ENCODE peak calls at places on chromosome 22, in nine cellular contexts. C is amniotic stem cell; D is HT1080; L is stimulated activated CD4-positive, alpha-beta T cell treated with anti-CD3 and anti-CD28 coated beads, Interleukin-4, amount 100 ng/mL, for 4 hours; V is dorsolateral prefrontal cortex; W is left cardiac atrium; X is NCI-H774; R is Caki2; A is brain microvascular endothelial cell. K is an unnamed sample.

GRCh38 chr22:25475554-25476022 is 88.9 kb upstream of the GRK3 start:
- DNase-seq in C (no peak), D (peak; percentile 13), L (no peak), V (no peak), W (peak; percentile 31), X (peak; percentile 7), R (peak; percentile 99), A (peak; percentile 83), K (no peak)

GRCh38 chr22:46742576-46743221 is 4.6 kb upstream of the CERK start:
- DNase-seq in C (no peak), D (no peak), L (no peak), V (no peak), W (no peak), X (no peak), R (no peak), A (no peak), K (no peak)

GRCh38 chr22:38612217-38613006 is 42.4 kb upstream of the DMC1 start:
- DNase-seq in C (no peak), D (no peak), L (no peak), V (no peak), W (no peak), X (no peak), R (no peak), A (no peak), K (no peak)

GRCh38 chr22:21861856-21862255 is 5.6 kb downstream of the MAPK1 start:
- DNase-seq in C (no peak), D (no peak), L (no peak), V (no peak), W (no peak), X (no peak), R (no peak), A (no peak), K (no peak)

GRCh38 chr22:39617761-39618757 is 47.5 kb downstream of the CACNA1I start:
- DNase-seq in C (no peak), D (no peak), L (no peak), V (no peak), W (no peak), X (no peak), R (no peak), A (no peak), K (no peak)

GRCh38 chr22:38870312-38870741 is 1.7 kb downstream of the CBX6 start:
- DNase-seq in C (peak; percentile 55), D (peak; percentile 69), L (peak; percentile 86), V (peak; percentile 90), W (peak; percentile 94), X (peak; percentile 32), R (peak; percentile 71), A (peak; percentile 75), K (peak; percentile 87)

GRCh38 chr22:42881982-42882656 is 25.0 kb upstream of the ARFGAP3 start:
- DNase-seq in C (no peak), D (no peak), L (no peak), V (no peak), W (no peak), X (no peak), R (peak; percentile 75), A (no peak), K (no peak)

GRCh38 chr22:49437956-49438355 is 389.7 kb downstream of the BRD1 start:
- DNase-seq in C (no peak), D (no peak), L (no peak), V (no peak), W (no peak), X (no peak), R (no peak), A (no peak), K (no peak)

GRCh38 chr22:36743591-36744412 is 32.1 kb downstream of the IFT27 start:
- DNase-seq in C (no peak), D (no peak), L (no peak), V (no peak), W (no peak), X (no peak), R (no peak), A (no peak), K (no peak)

GRCh38 chr22:42323971-42324370 is 53.5 kb upstream of the TCF20 start:
- DNase-seq in C (no peak), D (no peak), L (no peak), V (no peak), W (no peak), X (no peak), R (no peak), A (no peak), K (no peak)

GRCh38 chr22:26484360-26484706 is 656 bp downstream of the SRRD start:
- DNase-seq in C (no peak), D (no peak), L (no peak), V (no peak), W (no peak), X (no peak), R (no peak), A (no peak), K (no peak)

GRCh38 chr22:37589607-37590006 is 9.7 kb upstream of the LGALS2 start:
- DNase-seq in C (no peak), D (no peak), L (no peak), V (no peak), W (no peak), X (no peak), R (no peak), A (no peak), K (no peak)

GRCh38 chr22:49086181-49086580 is 741.5 kb downstream of the BRD1 start:
- DNase-seq in C (no peak), D (no peak), L (no peak), V (no peak), W (no peak), X (no peak), R (no peak), A (no peak), K (no peak)

GRCh38 chr22:37749223-37749622 is 52.4 kb downstream of the TRIOBP start:
- DNase-seq in C (no peak), D (no peak), L (no peak), V (no peak), W (no peak), X (no peak), R (no peak), A (no peak), K (no peak)

GRCh38 chr22:48233586-48233985 is 1471.1 kb downstream of the TBC1D22A start:
- DNase-seq in C (no peak), D (no peak), L (no peak), V (no peak), W (no peak), X (no peak), R (no peak), A (no peak), K (no peak)

GRCh38 chr22:17969732-17970131 is 54.6 kb downstream of the MICAL3 start:
- DNase-seq in C (peak; percentile 79), D (peak; percentile 50), L (no peak), V (no peak), W (peak; percentile 52), X (no peak), R (peak; percentile 77), A (peak; percentile 98), K (no peak)